ENCODE peak calls at places on chromosomes 12 and 14, in four cellular contexts. L, N, V and H are unnamed samples.

GRCh38 chr12:52741378-52742195 is 35.6 kb downstream of the KRT76 start:
- ATAC-seq in L (peak; percentile 62), N (peak; percentile 57), V (peak; percentile 58), H (peak; percentile 74)

GRCh38 chr14:101557811-101558738 is 3.2 kb upstream of the DIO3 start:
- ATAC-seq in L (no peak), N (no peak), V (no peak), H (no peak)

GRCh38 chr12:12990700-12991468 is 9.2 kb downstream of the HEBP1 start:
- ATAC-seq in L (no peak), N (no peak), V (no peak), H (no peak)

GRCh38 chr14:61408498-61408897 is 87.1 kb downstream of the PRKCH start:
- ATAC-seq in L (no peak), N (no peak), V (no peak), H (no peak)

GRCh38 chr14:97381309-97381708 is 584.1 kb downstream of the VRK1 start:
- ATAC-seq in L (no peak), N (no peak), V (no peak), H (no peak)

GRCh38 chr12:94622475-94622874 is 27.9 kb downstream of the TMCC3 start:
- ATAC-seq in L (peak; percentile 48), N (peak; percentile 18), V (no peak), H (no peak)

GRCh38 chr12:116015525-116015924 is 262.0 kb downstream of the MED13L start:
- ATAC-seq in L (peak; percentile 81), N (peak; percentile 80), V (peak; percentile 69), H (peak; percentile 62)

GRCh38 chr12:124327362-124328043 is 32.6 kb downstream of the RFLNA start:
- ATAC-seq in L (peak; percentile 58), N (peak; percentile 77), V (no peak), H (no peak)

GRCh38 chr12:109989380-109989779 is 6.8 kb downstream of the GIT2 start:
- ATAC-seq in L (no peak), N (no peak), V (no peak), H (no peak)